ENCODE peak calls at places on chromosomes 11 and 22, in five cellular contexts. One of them, this sample, is unnamed.

GRCh38 chr22:42641801-42642413 is 1.5 kb upstream of the ATP5MGL start:
- DNase-seq in right lobe of liver: no peak
- DNase-seq in heart left ventricle: no peak
- DNase-seq in suprapubic skin: no peak
- DNase-seq in ovary: peak
- DNase-seq in this sample: no peak

GRCh38 chr22:28027453-28028448 is 108.7 kb upstream of the PITPNB start:
- DNase-seq in ovary: no peak
- DNase-seq in right lobe of liver: no peak
- DNase-seq in suprapubic skin: peak
- DNase-seq in heart left ventricle: no peak
- DNase-seq in this sample: no peak

GRCh38 chr22:32801436-32802290 is at the start of gene TIMP3:
- DNase-seq in right lobe of liver: peak
- DNase-seq in ovary: peak
- DNase-seq in heart left ventricle: peak
- DNase-seq in suprapubic skin: peak
- DNase-seq in this sample: peak

GRCh38 chr22:42203609-42204008 is 66.8 kb downstream of the TCF20 start:
- DNase-seq in suprapubic skin: no peak
- DNase-seq in heart left ventricle: no peak
- DNase-seq in right lobe of liver: no peak
- DNase-seq in ovary: no peak
- DNase-seq in this sample: no peak

GRCh38 chr11:76579047-76579751 is 91.3 kb downstream of the LRRC32 start:
- DNase-seq in suprapubic skin: no peak
- DNase-seq in right lobe of liver: no peak
- DNase-seq in heart left ventricle: peak
- DNase-seq in ovary: peak
- DNase-seq in this sample: peak

GRCh38 chr22:31425331-31426050 is 26.1 kb downstream of the DRG1 start:
- DNase-seq in ovary: no peak
- DNase-seq in right lobe of liver: no peak
- DNase-seq in suprapubic skin: no peak
- DNase-seq in heart left ventricle: no peak
- DNase-seq in this sample: no peak

GRCh38 chr11:61542024-61542461 is 33.5 kb downstream of the LRRC10B start:
- DNase-seq in suprapubic skin: no peak
- DNase-seq in ovary: peak
- DNase-seq in right lobe of liver: no peak
- DNase-seq in heart left ventricle: no peak
- DNase-seq in this sample: no peak

GRCh38 chr22:48804811-48805301 is 1022.8 kb downstream of the BRD1 start:
- DNase-seq in ovary: no peak
- DNase-seq in heart left ventricle: no peak
- DNase-seq in suprapubic skin: no peak
- DNase-seq in right lobe of liver: no peak
- DNase-seq in this sample: no peak

GRCh38 chr22:19429950-19430889 is 1.3 kb downstream of the HIRA start:
- DNase-seq in right lobe of liver: peak
- DNase-seq in suprapubic skin: no peak
- DNase-seq in ovary: peak
- DNase-seq in heart left ventricle: peak
- DNase-seq in this sample: no peak

GRCh38 chr22:19434829-19435580 is 2.7 kb downstream of the MRPL40 start:
- DNase-seq in right lobe of liver: no peak
- DNase-seq in ovary: no peak
- DNase-seq in suprapubic skin: no peak
- DNase-seq in heart left ventricle: no peak
- DNase-seq in this sample: no peak

GRCh38 chr22:19430890-19431541 is 517 bp downstream of the HIRA start:
- DNase-seq in heart left ventricle: peak
- DNase-seq in right lobe of liver: peak
- DNase-seq in ovary: peak
- DNase-seq in suprapubic skin: peak
- DNase-seq in this sample: peak

GRCh38 chr22:19431641-19432091 is at the start of gene HIRA:
- DNase-seq in suprapubic skin: peak
- DNase-seq in right lobe of liver: peak
- DNase-seq in ovary: peak
- DNase-seq in heart left ventricle: peak
- DNase-seq in this sample: peak

DNA sequence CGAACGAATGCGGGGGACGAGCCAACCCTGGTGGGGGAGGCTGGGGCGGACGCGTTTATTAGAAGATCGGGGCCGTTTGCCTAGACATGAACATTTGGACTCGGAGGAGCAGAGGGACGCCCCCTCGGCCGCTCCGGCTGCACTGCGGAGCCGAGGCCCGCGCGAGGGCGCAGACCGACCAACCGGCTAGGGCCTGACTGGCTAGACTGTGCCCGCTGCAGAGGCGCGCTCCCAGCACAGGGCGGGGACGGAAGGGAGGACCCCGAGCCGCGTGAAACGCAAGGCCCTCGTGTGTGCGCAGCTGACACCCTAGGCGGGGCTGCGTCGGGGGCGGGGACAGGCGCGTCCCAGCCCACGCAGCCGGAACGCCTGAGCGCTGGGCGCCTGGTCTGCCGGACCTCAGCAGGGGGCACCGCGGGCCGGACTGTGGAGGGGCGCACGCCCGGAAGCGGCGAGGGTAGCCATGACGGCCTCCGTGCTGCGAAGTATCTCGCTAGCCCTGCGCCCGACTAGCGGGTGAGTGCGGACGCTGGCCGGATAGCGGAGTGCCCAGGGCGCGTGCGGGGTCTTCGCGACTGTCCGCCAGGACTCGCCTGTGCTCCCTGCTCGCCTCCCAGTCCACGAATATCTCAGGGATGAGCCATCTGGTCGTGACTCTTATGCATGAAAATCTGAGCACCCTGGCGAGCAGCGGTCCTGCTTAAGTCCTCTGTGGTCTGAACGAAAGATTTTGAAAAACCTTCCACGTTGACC is at the start of gene MRPL40:
- DNase-seq in heart left ventricle: peak
- DNase-seq in suprapubic skin: peak
- DNase-seq in ovary: peak
- DNase-seq in right lobe of liver: peak
- DNase-seq in this sample: peak
- TF ChIP-seq POLR2A in heart left ventricle: peak
- TF ChIP-seq POLR2A in suprapubic skin: peak
- TF ChIP-seq POLR2A in ovary: peak
- TF ChIP-seq POLR2A in right lobe of liver: peak
- TF ChIP-seq POLR2A in this sample: peak

DNA sequence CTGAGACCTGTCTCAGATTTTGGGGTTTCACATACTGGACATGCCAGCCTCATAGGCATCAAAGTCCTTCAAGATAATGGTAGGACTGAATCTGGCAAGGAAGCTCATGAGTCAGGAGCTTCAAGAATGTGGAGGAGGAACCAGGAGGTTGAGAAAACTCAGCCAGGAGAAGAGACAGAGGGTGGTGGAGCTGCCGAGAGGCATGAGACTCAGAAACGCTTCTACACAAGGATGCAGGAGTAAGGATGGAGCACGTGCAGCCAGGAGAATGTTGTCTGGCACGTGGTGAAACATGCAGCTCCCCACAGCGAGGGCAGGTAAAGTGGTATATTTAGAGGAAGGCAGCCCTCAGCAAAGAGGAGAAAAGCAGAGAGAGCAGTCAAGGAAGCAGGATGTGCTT is 148.7 kb upstream of the ISX start:
- DNase-seq in right lobe of liver: no peak
- DNase-seq in suprapubic skin: no peak
- DNase-seq in ovary: no peak
- DNase-seq in heart left ventricle: no peak
- DNase-seq in this sample: no peak
- TF ChIP-seq POLR2A in right lobe of liver: no peak
- TF ChIP-seq POLR2A in suprapubic skin: no peak
- TF ChIP-seq POLR2A in ovary: no peak
- TF ChIP-seq POLR2A in heart left ventricle: no peak
- TF ChIP-seq POLR2A in this sample: no peak

DNA sequence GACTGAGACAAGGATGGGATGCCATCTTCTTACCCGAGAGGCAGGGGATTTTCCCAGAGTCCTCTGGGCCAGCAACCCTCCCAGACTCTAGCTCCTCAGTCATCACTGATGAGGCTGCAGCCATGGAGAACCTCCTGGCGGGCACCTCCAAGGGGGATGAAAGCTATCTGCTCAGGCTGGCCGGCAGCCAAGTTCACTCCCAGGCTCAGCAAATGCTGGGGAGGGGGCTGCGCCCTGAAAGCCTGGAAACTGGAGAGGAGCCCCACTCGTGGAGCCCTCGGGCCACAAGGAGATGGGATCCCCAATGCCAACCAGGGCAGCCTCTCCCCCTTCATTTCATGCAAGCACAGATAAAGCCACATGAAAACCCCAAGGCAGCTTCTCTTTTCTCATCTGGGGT is 75.0 kb downstream of the CACNA1I start:
- DNase-seq in heart left ventricle: no peak
- DNase-seq in suprapubic skin: no peak
- DNase-seq in right lobe of liver: no peak
- DNase-seq in ovary: no peak
- DNase-seq in this sample: no peak
- TF ChIP-seq POLR2A in heart left ventricle: no peak
- TF ChIP-seq POLR2A in suprapubic skin: no peak
- TF ChIP-seq POLR2A in right lobe of liver: no peak
- TF ChIP-seq POLR2A in ovary: no peak
- TF ChIP-seq POLR2A in this sample: no peak

GRCh38 chr11:18384157-18384641 is 10.2 kb upstream of the LDHA start:
- DNase-seq in suprapubic skin: peak
- DNase-seq in ovary: peak
- DNase-seq in right lobe of liver: peak
- DNase-seq in heart left ventricle: peak
- DNase-seq in this sample: no peak
- TF ChIP-seq POLR2A in suprapubic skin: no peak
- TF ChIP-seq POLR2A in ovary: no peak
- TF ChIP-seq POLR2A in right lobe of liver: peak
- TF ChIP-seq POLR2A in heart left ventricle: peak
- TF ChIP-seq POLR2A in this sample: no peak

DNA sequence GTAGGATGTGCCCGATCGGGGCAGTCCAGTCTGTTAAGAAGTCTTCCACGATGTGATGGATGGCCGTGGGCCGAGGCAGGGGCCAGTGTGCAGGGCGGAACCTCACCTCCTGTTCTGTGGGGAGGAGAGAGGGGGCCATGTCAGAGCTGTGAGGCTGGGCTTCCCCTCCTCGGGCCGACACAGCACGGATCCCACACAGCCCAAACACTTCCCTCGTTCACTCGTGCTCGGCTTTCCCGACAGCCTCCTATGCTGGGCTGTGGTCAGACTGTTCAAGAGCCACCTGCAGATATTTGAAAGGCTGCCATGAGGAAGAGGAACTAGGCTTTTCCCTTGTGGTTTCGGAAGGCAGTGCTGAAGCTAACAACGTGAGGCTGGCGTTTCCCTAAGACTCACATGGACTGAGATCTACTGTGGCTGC is 12.3 kb upstream of the TXN2 start:
- DNase-seq in ovary: no peak
- DNase-seq in suprapubic skin: no peak
- DNase-seq in right lobe of liver: no peak
- DNase-seq in heart left ventricle: peak
- DNase-seq in this sample: peak
- TF ChIP-seq POLR2A in ovary: no peak
- TF ChIP-seq POLR2A in suprapubic skin: no peak
- TF ChIP-seq POLR2A in right lobe of liver: no peak
- TF ChIP-seq POLR2A in heart left ventricle: no peak
- TF ChIP-seq POLR2A in this sample: no peak

GRCh38 chr11:832529-833113 is at the start of gene CD151:
- DNase-seq in suprapubic skin: no peak
- DNase-seq in heart left ventricle: peak
- DNase-seq in ovary: no peak
- DNase-seq in right lobe of liver: peak
- DNase-seq in this sample: peak
- TF ChIP-seq POLR2A in suprapubic skin: no peak
- TF ChIP-seq POLR2A in heart left ventricle: no peak
- TF ChIP-seq POLR2A in ovary: no peak
- TF ChIP-seq POLR2A in right lobe of liver: no peak
- TF ChIP-seq POLR2A in this sample: no peak

GRCh38 chr22:20588092-20588842 is 80.9 kb downstream of the MED15 start:
- DNase-seq in suprapubic skin: no peak
- DNase-seq in heart left ventricle: no peak
- DNase-seq in right lobe of liver: no peak
- DNase-seq in ovary: no peak
- DNase-seq in this sample: no peak

GRCh38 chr22:20587206-20587958 is 80.0 kb downstream of the MED15 start:
- DNase-seq in right lobe of liver: peak
- DNase-seq in heart left ventricle: no peak
- DNase-seq in ovary: no peak
- DNase-seq in suprapubic skin: no peak
- DNase-seq in this sample: peak

GRCh38 chr22:20590477-20591294 is 83.3 kb downstream of the MED15 start:
- DNase-seq in ovary: no peak
- DNase-seq in suprapubic skin: no peak
- DNase-seq in heart left ventricle: no peak
- DNase-seq in right lobe of liver: no peak
- DNase-seq in this sample: no peak

GRCh38 chr22:20589614-20590476 is 82.4 kb downstream of the MED15 start:
- DNase-seq in ovary: no peak
- DNase-seq in suprapubic skin: no peak
- DNase-seq in heart left ventricle: no peak
- DNase-seq in right lobe of liver: no peak
- DNase-seq in this sample: no peak

GRCh38 chr22:20588843-20589581 is 81.6 kb downstream of the MED15 start:
- DNase-seq in heart left ventricle: no peak
- DNase-seq in right lobe of liver: peak
- DNase-seq in ovary: no peak
- DNase-seq in suprapubic skin: no peak
- DNase-seq in this sample: no peak
- TF ChIP-seq POLR2A in heart left ventricle: no peak
- TF ChIP-seq POLR2A in right lobe of liver: no peak
- TF ChIP-seq POLR2A in ovary: no peak
- TF ChIP-seq POLR2A in suprapubic skin: no peak
- TF ChIP-seq POLR2A in this sample: no peak

GRCh38 chr11:117177534-117178209 is 871 bp upstream of the SIDT2 start:
- DNase-seq in heart left ventricle: no peak
- DNase-seq in ovary: no peak
- DNase-seq in right lobe of liver: no peak
- DNase-seq in suprapubic skin: no peak
- DNase-seq in this sample: no peak

GRCh38 chr11:117178210-117179034 is at the start of gene SIDT2:
- DNase-seq in heart left ventricle: peak
- DNase-seq in right lobe of liver: peak
- DNase-seq in ovary: peak
- DNase-seq in suprapubic skin: peak
- DNase-seq in this sample: peak

GRCh38 chr11:117180661-117181585 is 2.4 kb downstream of the SIDT2 start:
- DNase-seq in suprapubic skin: peak
- DNase-seq in right lobe of liver: peak
- DNase-seq in ovary: peak
- DNase-seq in heart left ventricle: peak
- DNase-seq in this sample: peak

GRCh38 chr11:117180020-117180419 is 1.5 kb downstream of the SIDT2 start:
- DNase-seq in heart left ventricle: no peak
- DNase-seq in suprapubic skin: no peak
- DNase-seq in ovary: no peak
- DNase-seq in right lobe of liver: peak
- DNase-seq in this sample: no peak

GRCh38 chr11:117179048-117179999 is 781 bp downstream of the SIDT2 start:
- DNase-seq in suprapubic skin: peak
- DNase-seq in ovary: peak
- DNase-seq in right lobe of liver: peak
- DNase-seq in heart left ventricle: no peak
- DNase-seq in this sample: peak
- TF ChIP-seq POLR2A in suprapubic skin: no peak
- TF ChIP-seq POLR2A in ovary: no peak
- TF ChIP-seq POLR2A in right lobe of liver: no peak
- TF ChIP-seq POLR2A in heart left ventricle: no peak
- TF ChIP-seq POLR2A in this sample: no peak

GRCh38 chr11:72004515-72005346 is 6.0 kb downstream of the IL18BP start:
- DNase-seq in suprapubic skin: no peak
- DNase-seq in ovary: no peak
- DNase-seq in right lobe of liver: no peak
- DNase-seq in heart left ventricle: no peak
- DNase-seq in this sample: no peak
- TF ChIP-seq POLR2A in suprapubic skin: no peak
- TF ChIP-seq POLR2A in ovary: no peak
- TF ChIP-seq POLR2A in right lobe of liver: no peak
- TF ChIP-seq POLR2A in heart left ventricle: no peak
- TF ChIP-seq POLR2A in this sample: no peak